ENCODE peak calls at places on chromosomes 13 and 19, in four cellular contexts. F is foreskin fibroblast; Q is endodermal cell; L is activated T-helper 2 cell treated with anti-CD3 and anti-CD28 coated beads, Interferon-gamma antibody, Interleukin-2, Interleukin-4, amounts not matched to agents 10 μg/mL and 5 μg/mL and 100 μg/mL, durations not matched to agents 14 hours and 24 hours and 36 hours. H is an unnamed sample.

GRCh38 chr19:51356159-51356801 is 9.9 kb downstream of the ETFB start:
- DNase-seq in F (no peak), Q (peak), L (no peak), H (no peak)

GRCh38 chr19:54570316-54570715 is 3.3 kb upstream of the LILRA2 start:
- DNase-seq in F (no peak), Q (no peak), L (no peak), H (no peak)

GRCh38 chr13:27619093-27619705 is 1.1 kb downstream of the LNX2 start:
- DNase-seq in F (peak), Q (no peak), L (no peak), H (no peak)

GRCh38 chr19:45553464-45553863 is 31.1 kb downstream of the OPA3 start:
- DNase-seq in F (no peak), Q (peak), L (no peak), H (no peak)

GRCh38 chr19:10800488-10800887 is 35.5 kb downstream of the TMED1 start:
- DNase-seq in F (peak), Q (no peak), L (no peak), H (no peak)

GRCh38 chr19:28067882-28068281 is 1145.1 kb downstream of the UQCRFS1 start:
- DNase-seq in F (no peak), Q (no peak), L (no peak), H (no peak)

GRCh38 chr13:95497307-95497943 is 55.1 kb upstream of the CLDN10 start:
- DNase-seq in F (no peak), Q (no peak), L (no peak), H (no peak)

GRCh38 chr13:93286047-93286446 is 59.4 kb downstream of the GPC6 start:
- DNase-seq in F (no peak), Q (no peak), L (no peak), H (no peak)

GRCh38 chr13:45928843-45929242 is 77.3 kb upstream of the SIAH3 start:
- DNase-seq in F (no peak), Q (no peak), L (no peak), H (no peak)

GRCh38 chr13:57633141-57633949 is 1.8 kb downstream of the PCDH17 start:
- DNase-seq in F (peak), Q (peak), L (no peak), H (no peak)

GRCh38 chr13:74136089-74136658 is 2.0 kb upstream of the KLF12 start:
- DNase-seq in F (peak), Q (no peak), L (peak), H (no peak)

GRCh38 chr19:33157906-33158305 is 26.0 kb downstream of the WDR88 start:
- DNase-seq in F (no peak), Q (peak), L (no peak), H (no peak)

GRCh38 chr19:12939908-12940533 is 1.6 kb downstream of the CALR start:
- DNase-seq in F (no peak), Q (no peak), L (no peak), H (no peak)

GRCh38 chr13:49116873-49117272 is 103.3 kb upstream of the MLNR start:
- DNase-seq in F (no peak), Q (no peak), L (no peak), H (no peak)

GRCh38 chr19:2355168-2356035 is 4.7 kb upstream of the TMPRSS9 start:
- DNase-seq in F (peak), Q (peak), L (no peak), H (no peak)

GRCh38 chr19:6632002-6632621 is 37.8 kb downstream of the TNFSF14 start:
- DNase-seq in F (peak), Q (peak), L (peak), H (peak)

GRCh38 chr13:73158851-73159250 is 100.0 kb downstream of the KLF5 start:
- DNase-seq in F (peak), Q (no peak), L (no peak), H (no peak)

GRCh38 chr13:25951831-25952230 is 100.0 kb downstream of the SHISA2 start:
- DNase-seq in F (no peak), Q (no peak), L (no peak), H (no peak)

GRCh38 chr13:35874704-35875103 is 256.5 kb downstream of the DCLK1 start:
- DNase-seq in F (no peak), Q (no peak), L (no peak), H (no peak)

GRCh38 chr19:38303517-38304351 is at the start of gene C19orf33:
- DNase-seq in F (no peak), Q (peak), L (no peak), H (no peak)

GRCh38 chr13:65964672-65965071 is 1265.5 kb downstream of the PCDH9 start:
- DNase-seq in F (no peak), Q (no peak), L (no peak), H (no peak)

GRCh38 chr13:97502192-97502591 is 68.2 kb downstream of the RAP2A start:
- DNase-seq in F (peak), Q (no peak), L (no peak), H (no peak)

GRCh38 chr13:43129511-43130130 is 106.2 kb downstream of the DNAJC15 start:
- DNase-seq in F (no peak), Q (no peak), L (no peak), H (no peak)

GRCh38 chr13:73929287-73929932 is 204.8 kb downstream of the KLF12 start:
- DNase-seq in F (no peak), Q (no peak), L (no peak), H (no peak)

GRCh38 chr13:23289917-23290357 is 109.2 kb downstream of the SGCG start:
- DNase-seq in F (peak), Q (no peak), L (no peak), H (no peak)

GRCh38 chr13:37788346-37788745 is 81.2 kb downstream of the TRPC4 start:
- DNase-seq in F (no peak), Q (no peak), L (no peak), H (no peak)

GRCh38 chr19:18109731-18110671 is 12.4 kb downstream of the MAST3 start:
- DNase-seq in F (peak), Q (peak), L (no peak), H (no peak)

GRCh38 chr13:24130134-24130792 is 30.3 kb upstream of the SPATA13 start:
- DNase-seq in F (no peak), Q (no peak), L (no peak), H (no peak)

GRCh38 chr13:73411067-73411809 is 352.4 kb downstream of the KLF5 start:
- DNase-seq in F (no peak), Q (no peak), L (no peak), H (no peak)

GRCh38 chr19:2732883-2733282 is 6.9 kb downstream of the SLC39A3 start:
- DNase-seq in F (no peak), Q (no peak), L (no peak), H (no peak)

GRCh38 chr13:52862358-52863206 is 14.1 kb upstream of the PCDH8 start:
- DNase-seq in F (no peak), Q (peak), L (no peak), H (no peak)

GRCh38 chr19:45019187-45019586 is 17.9 kb downstream of the RELB start:
- DNase-seq in F (no peak), Q (no peak), L (no peak), H (no peak)

GRCh38 chr19:40750285-40751064 is at the start of gene ACTMAP:
- DNase-seq in F (peak), Q (peak), L (peak), H (peak)

GRCh38 chr13:52010890-52011689 is at the start of gene ATP7B:
- DNase-seq in F (peak), Q (peak), L (peak), H (no peak)

GRCh38 chr19:46299695-46300094 is 2.9 kb downstream of the HIF3A start:
- DNase-seq in F (peak), Q (no peak), L (no peak), H (no peak)

GRCh38 chr13:85864963-85865530 is 65.8 kb upstream of the SLITRK6 start:
- DNase-seq in F (peak), Q (peak), L (no peak), H (no peak)

GRCh38 chr13:29754486-29754806 is 96.0 kb downstream of the UBL3 start:
- DNase-seq in F (peak), Q (peak), L (no peak), H (no peak)

GRCh38 chr13:36831291-36831690 is 12.3 kb downstream of the RFXAP start:
- DNase-seq in F (no peak), Q (no peak), L (no peak), H (no peak)

H was measured in thoracic aorta.